ENCODE peak calls at places on chromosome 2, in four cellular contexts. One of them, this sample, is unnamed.
A peak's percentile ranks its signal among the peaks of the same experiment; 100 is the strongest.

GRCh38 chr2:230674401-230674800 is 38.2 kb upstream of the CAB39 start:
- DNase-seq in CD8-positive, alpha-beta T cell: no peak
- DNase-seq in tibial nerve: no peak
- DNase-seq in OCI-LY7: no peak
- DNase-seq in this sample: no peak

GRCh38 chr2:120670371-120670770 is 65.3 kb upstream of the GLI2 start:
- DNase-seq in CD8-positive, alpha-beta T cell: no peak
- DNase-seq in tibial nerve: no peak
- DNase-seq in OCI-LY7: no peak
- DNase-seq in this sample: no peak

GRCh38 chr2:148534416-148535205 is 109.9 kb upstream of the EPC2 start:
- DNase-seq in CD8-positive, alpha-beta T cell: no peak
- DNase-seq in tibial nerve: no peak
- DNase-seq in OCI-LY7: no peak
- DNase-seq in this sample: peak; percentile 72

GRCh38 chr2:189506514-189506976 is 65.3 kb downstream of the WDR75 start:
- DNase-seq in CD8-positive, alpha-beta T cell: no peak
- DNase-seq in tibial nerve: no peak
- DNase-seq in OCI-LY7: no peak
- DNase-seq in this sample: no peak

GRCh38 chr2:99485411-99485810 is 4.4 kb downstream of the REV1 start:
- DNase-seq in CD8-positive, alpha-beta T cell: no peak
- DNase-seq in tibial nerve: no peak
- DNase-seq in OCI-LY7: no peak
- DNase-seq in this sample: no peak

GRCh38 chr2:237048595-237048994 is 37.1 kb upstream of the COPS8 start:
- DNase-seq in CD8-positive, alpha-beta T cell: no peak
- DNase-seq in tibial nerve: no peak
- DNase-seq in OCI-LY7: no peak
- DNase-seq in this sample: no peak

GRCh38 chr2:120845281-120845680 is 109.6 kb downstream of the GLI2 start:
- DNase-seq in CD8-positive, alpha-beta T cell: no peak
- DNase-seq in tibial nerve: no peak
- DNase-seq in OCI-LY7: no peak
- DNase-seq in this sample: peak; percentile 83

GRCh38 chr2:206274434-206275273 is at the start of gene ZDBF2:
- DNase-seq in CD8-positive, alpha-beta T cell: peak; percentile 51
- DNase-seq in tibial nerve: no peak
- DNase-seq in OCI-LY7: peak; percentile 69
- DNase-seq in this sample: peak; percentile 48

GRCh38 chr2:217707116-217707742 is 295.6 kb downstream of the TNS1 start:
- DNase-seq in CD8-positive, alpha-beta T cell: no peak
- DNase-seq in tibial nerve: no peak
- DNase-seq in OCI-LY7: no peak
- DNase-seq in this sample: peak; percentile 32

GRCh38 chr2:16124881-16125613 is 184.7 kb downstream of the MYCN start:
- DNase-seq in CD8-positive, alpha-beta T cell: no peak
- DNase-seq in tibial nerve: no peak
- DNase-seq in OCI-LY7: no peak
- DNase-seq in this sample: no peak

GRCh38 chr2:178219247-178219646 is 24.9 kb downstream of the OSBPL6 start:
- DNase-seq in CD8-positive, alpha-beta T cell: no peak
- DNase-seq in tibial nerve: no peak
- DNase-seq in OCI-LY7: no peak
- DNase-seq in this sample: no peak

GRCh38 chr2:20356042-20356441 is 5.4 kb upstream of the PUM2 start:
- DNase-seq in CD8-positive, alpha-beta T cell: no peak
- DNase-seq in tibial nerve: no peak
- DNase-seq in OCI-LY7: no peak
- DNase-seq in this sample: no peak

GRCh38 chr2:24840962-24841945 is 48.0 kb downstream of the CENPO start:
- DNase-seq in CD8-positive, alpha-beta T cell: no peak
- DNase-seq in tibial nerve: no peak
- DNase-seq in OCI-LY7: no peak
- DNase-seq in this sample: peak; percentile 44

GRCh38 chr2:189086710-189087109 is 92.9 kb downstream of the COL5A2 start:
- DNase-seq in CD8-positive, alpha-beta T cell: no peak
- DNase-seq in tibial nerve: no peak
- DNase-seq in OCI-LY7: no peak
- DNase-seq in this sample: no peak

GRCh38 chr2:121101093-121101715 is 183.8 kb downstream of the TFCP2L1 start:
- DNase-seq in CD8-positive, alpha-beta T cell: no peak
- DNase-seq in tibial nerve: no peak
- DNase-seq in OCI-LY7: no peak
- DNase-seq in this sample: no peak

GRCh38 chr2:170155022-170155722 is 22.8 kb upstream of the MYO3B start:
- DNase-seq in CD8-positive, alpha-beta T cell: no peak
- DNase-seq in tibial nerve: no peak
- DNase-seq in OCI-LY7: no peak
- DNase-seq in this sample: no peak

GRCh38 chr2:42196403-42197267 is 27.5 kb downstream of the EML4 start:
- DNase-seq in CD8-positive, alpha-beta T cell: peak; percentile 44
- DNase-seq in tibial nerve: no peak
- DNase-seq in OCI-LY7: peak; percentile 70
- DNase-seq in this sample: no peak

GRCh38 chr2:205060269-205060668 is 515.0 kb downstream of the PARD3B start:
- DNase-seq in CD8-positive, alpha-beta T cell: no peak
- DNase-seq in tibial nerve: no peak
- DNase-seq in OCI-LY7: no peak
- DNase-seq in this sample: no peak

GRCh38 chr2:228774548-228774947 is 496.5 kb downstream of the PID1 start:
- DNase-seq in CD8-positive, alpha-beta T cell: no peak
- DNase-seq in tibial nerve: no peak
- DNase-seq in OCI-LY7: no peak
- DNase-seq in this sample: no peak

GRCh38 chr2:213419980-213420379 is 135.7 kb downstream of the SPAG16 start:
- DNase-seq in CD8-positive, alpha-beta T cell: no peak
- DNase-seq in tibial nerve: no peak
- DNase-seq in OCI-LY7: no peak
- DNase-seq in this sample: no peak

GRCh38 chr2:206482123-206482522 is 38.8 kb downstream of the ADAM23 start:
- DNase-seq in CD8-positive, alpha-beta T cell: no peak
- DNase-seq in tibial nerve: no peak
- DNase-seq in OCI-LY7: no peak
- DNase-seq in this sample: no peak

GRCh38 chr2:99960724-99961566 is 181.4 kb downstream of the AFF3 start:
- DNase-seq in CD8-positive, alpha-beta T cell: no peak
- DNase-seq in tibial nerve: no peak
- DNase-seq in OCI-LY7: no peak
- DNase-seq in this sample: no peak

GRCh38 chr2:202406445-202406967 is 30.4 kb downstream of the BMPR2 start:
- DNase-seq in CD8-positive, alpha-beta T cell: no peak
- DNase-seq in tibial nerve: no peak
- DNase-seq in OCI-LY7: no peak
- DNase-seq in this sample: no peak

GRCh38 chr2:96694816-96695455 is 44.9 kb downstream of the LMAN2L start:
- DNase-seq in CD8-positive, alpha-beta T cell: no peak
- DNase-seq in tibial nerve: no peak
- DNase-seq in OCI-LY7: no peak
- DNase-seq in this sample: no peak

GRCh38 chr2:69180974-69181373 is 168.0 kb downstream of the ANTXR1 start:
- DNase-seq in CD8-positive, alpha-beta T cell: no peak
- DNase-seq in tibial nerve: no peak
- DNase-seq in OCI-LY7: no peak
- DNase-seq in this sample: no peak

GRCh38 chr2:240320561-240321091 is 114.8 kb upstream of the GPC1 start:
- DNase-seq in CD8-positive, alpha-beta T cell: no peak
- DNase-seq in tibial nerve: no peak
- DNase-seq in OCI-LY7: no peak
- DNase-seq in this sample: no peak

GRCh38 chr2:176873403-176873802 is 339.2 kb upstream of the HNRNPA3 start:
- DNase-seq in CD8-positive, alpha-beta T cell: no peak
- DNase-seq in tibial nerve: no peak
- DNase-seq in OCI-LY7: no peak
- DNase-seq in this sample: no peak

GRCh38 chr2:205527801-205528200 is 154.5 kb upstream of the NRP2 start:
- DNase-seq in CD8-positive, alpha-beta T cell: no peak
- DNase-seq in tibial nerve: no peak
- DNase-seq in OCI-LY7: no peak
- DNase-seq in this sample: no peak

GRCh38 chr2:112881217-112882000 is 29.6 kb upstream of the IL37 start:
- DNase-seq in CD8-positive, alpha-beta T cell: no peak
- DNase-seq in tibial nerve: no peak
- DNase-seq in OCI-LY7: peak; percentile 22
- DNase-seq in this sample: no peak

GRCh38 chr2:232492236-232492848 is 4.7 kb upstream of the ECEL1 start:
- DNase-seq in CD8-positive, alpha-beta T cell: no peak
- DNase-seq in tibial nerve: no peak
- DNase-seq in OCI-LY7: no peak
- DNase-seq in this sample: peak; percentile 28

GRCh38 chr2:196187898-196188458 is 16.6 kb upstream of the STK17B start:
- DNase-seq in CD8-positive, alpha-beta T cell: no peak
- DNase-seq in tibial nerve: no peak
- DNase-seq in OCI-LY7: peak; percentile 74
- DNase-seq in this sample: no peak
- H3K4me3 ChIP-seq in CD8-positive, alpha-beta T cell: no peak overlapping the region
- H3K4me3 ChIP-seq in tibial nerve: no peak overlapping the region
- H3K4me3 ChIP-seq in OCI-LY7: peak overlapping the region; percentile 8
- H3K4me3 ChIP-seq in this sample: no peak overlapping the region

DNA sequence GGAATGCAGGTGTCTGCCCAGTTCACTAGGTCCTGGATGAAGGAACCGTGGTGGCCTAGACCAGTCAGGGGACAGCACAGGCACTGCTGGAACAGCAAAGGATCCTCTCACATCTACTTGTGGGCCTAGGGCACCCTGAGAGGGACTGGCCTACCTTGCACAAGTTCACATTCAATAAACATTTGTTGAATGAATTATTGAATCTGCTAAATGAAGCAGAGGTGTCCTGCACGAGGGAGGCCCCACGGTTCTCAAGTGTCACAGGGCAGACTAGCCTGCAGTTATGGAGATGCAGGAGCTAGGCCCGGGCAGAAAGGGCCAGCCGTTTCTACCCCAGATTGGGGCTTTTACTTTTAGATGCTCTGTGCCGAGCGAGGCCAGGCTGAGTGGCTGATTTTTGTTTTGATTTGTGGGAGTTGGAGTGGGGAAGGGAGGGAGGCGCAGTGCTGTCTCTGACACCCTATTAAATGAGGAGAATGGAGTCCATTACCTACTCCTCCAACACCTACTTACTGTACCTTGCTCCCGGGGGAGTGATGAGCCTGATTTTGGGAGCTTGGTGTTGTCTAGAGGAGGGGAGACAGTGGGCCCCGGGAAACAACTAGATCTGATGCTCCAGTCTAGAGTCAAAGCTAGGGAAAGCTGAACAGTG is 18.4 kb downstream of the SH2D6 start:
- DNase-seq in CD8-positive, alpha-beta T cell: no peak
- DNase-seq in tibial nerve: no peak
- DNase-seq in OCI-LY7: no peak
- DNase-seq in this sample: no peak
- H3K4me3 ChIP-seq in CD8-positive, alpha-beta T cell: peak overlapping the region; percentile 60
- H3K4me3 ChIP-seq in tibial nerve: peak overlapping the region; percentile 57
- H3K4me3 ChIP-seq in OCI-LY7: peak overlapping the region; percentile 32
- H3K4me3 ChIP-seq in this sample: peak overlapping the region; percentile 63

GRCh38 chr2:62505109-62505508 is 886 bp downstream of the TMEM17 start:
- DNase-seq in CD8-positive, alpha-beta T cell: no peak
- DNase-seq in tibial nerve: no peak
- DNase-seq in OCI-LY7: no peak
- DNase-seq in this sample: no peak
- H3K4me3 ChIP-seq in CD8-positive, alpha-beta T cell: no peak overlapping the region
- H3K4me3 ChIP-seq in tibial nerve: peak overlapping the region; percentile 76
- H3K4me3 ChIP-seq in OCI-LY7: peak overlapping the region; percentile 73
- H3K4me3 ChIP-seq in this sample: peak overlapping the region; percentile 95

DNA sequence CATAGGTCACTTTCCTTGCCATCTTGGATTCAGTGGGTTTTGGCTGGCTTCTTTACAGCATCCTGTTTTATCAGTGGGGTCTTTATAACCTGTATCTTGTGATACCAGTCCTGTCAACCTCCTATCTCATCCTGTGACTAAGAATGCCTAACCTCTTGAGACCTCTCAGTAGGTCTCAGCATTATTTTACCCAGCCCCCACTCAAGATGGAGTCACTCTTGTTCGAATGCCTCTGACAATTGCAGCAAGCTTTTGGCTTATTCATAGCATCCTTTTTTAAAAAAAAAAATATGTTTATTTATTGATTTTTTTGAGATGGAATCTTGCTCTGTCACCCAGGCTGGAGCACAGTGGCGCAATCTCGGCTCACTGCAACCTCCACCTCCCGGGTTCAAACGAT is 24.7 kb upstream of the IGFBP2 start:
- DNase-seq in CD8-positive, alpha-beta T cell: no peak
- DNase-seq in tibial nerve: no peak
- DNase-seq in OCI-LY7: no peak
- DNase-seq in this sample: no peak
- H3K4me3 ChIP-seq in CD8-positive, alpha-beta T cell: no peak overlapping the region
- H3K4me3 ChIP-seq in tibial nerve: no peak overlapping the region
- H3K4me3 ChIP-seq in OCI-LY7: no peak overlapping the region
- H3K4me3 ChIP-seq in this sample: no peak overlapping the region

DNA sequence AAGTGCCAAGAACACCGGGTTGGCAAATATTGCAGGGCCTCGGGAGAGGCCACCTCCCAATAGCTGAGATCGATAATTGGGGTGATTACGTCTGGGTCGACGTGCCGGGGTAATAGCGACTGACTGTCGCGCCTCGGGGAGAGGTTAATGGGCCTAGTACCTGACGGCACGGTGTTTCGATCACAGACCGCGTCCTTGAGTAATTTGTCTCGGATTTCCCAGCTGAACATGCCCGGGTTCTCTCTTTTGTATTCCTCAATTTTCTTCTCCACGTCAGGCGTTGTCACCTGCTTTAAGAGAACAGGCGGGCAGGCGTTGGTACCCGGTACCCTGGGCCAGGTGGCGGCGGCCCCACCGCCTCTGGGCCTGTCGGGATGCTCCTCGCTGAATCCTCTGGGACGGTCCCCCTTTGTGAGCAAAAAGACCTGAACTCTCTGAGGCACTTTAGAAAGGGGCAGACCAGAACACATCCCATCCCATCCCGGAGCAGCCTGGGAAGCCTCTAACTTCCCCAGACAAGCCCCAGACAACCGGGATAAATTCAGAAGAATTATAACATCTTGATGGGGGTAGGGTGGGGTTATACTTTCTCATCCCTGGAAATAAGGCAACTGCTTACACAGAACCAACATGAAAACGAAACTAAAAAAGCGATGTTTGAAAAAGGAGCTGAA is 3.3 kb downstream of the PAX3 start:
- DNase-seq in CD8-positive, alpha-beta T cell: no peak
- DNase-seq in tibial nerve: no peak
- DNase-seq in OCI-LY7: no peak
- DNase-seq in this sample: no peak
- H3K4me3 ChIP-seq in CD8-positive, alpha-beta T cell: no peak overlapping the region
- H3K4me3 ChIP-seq in tibial nerve: peak overlapping the region; percentile 34
- H3K4me3 ChIP-seq in OCI-LY7: no peak overlapping the region
- H3K4me3 ChIP-seq in this sample: peak overlapping the region; percentile 36

DNA sequence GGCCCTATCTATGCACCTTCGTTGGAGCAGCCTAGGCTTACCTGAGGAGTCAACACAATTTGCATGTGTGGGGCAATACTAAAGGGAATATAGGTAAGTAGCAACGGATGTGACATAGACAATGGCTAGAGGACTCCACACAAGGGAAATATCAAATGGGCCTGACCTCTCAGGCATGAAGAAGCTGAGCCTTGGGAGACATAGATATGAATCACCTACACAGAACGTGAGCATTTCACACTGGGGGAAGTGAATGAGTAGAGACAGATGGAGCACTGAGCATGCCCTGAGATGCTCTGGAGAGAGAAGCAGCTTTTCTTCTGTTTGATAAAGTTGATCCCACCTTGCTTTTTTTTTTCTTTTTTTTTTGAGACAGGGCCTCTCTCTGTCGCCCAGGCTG is 97.9 kb downstream of the ATL2 start:
- DNase-seq in CD8-positive, alpha-beta T cell: no peak
- DNase-seq in tibial nerve: no peak
- DNase-seq in OCI-LY7: no peak
- DNase-seq in this sample: no peak
- H3K4me3 ChIP-seq in CD8-positive, alpha-beta T cell: no peak overlapping the region
- H3K4me3 ChIP-seq in tibial nerve: no peak overlapping the region
- H3K4me3 ChIP-seq in OCI-LY7: no peak overlapping the region
- H3K4me3 ChIP-seq in this sample: no peak overlapping the region